ENCODE peak calls at places on chromosomes 2 and 18, in eight cellular contexts. H is heart left ventricle, Q is GM12865, C is right cardiac atrium, X is PC-9, P is keratinocyte, F is fibroblast of pulmonary artery, O is IMR-90. G is an unnamed sample.

GRCh38 chr2:85705680-85706039 is 11.5 kb downstream of the GNLY start:
- DNase-seq in H (peak), Q (no peak), C (peak), X (peak), P (peak), F (peak), O (peak), G (peak)

GRCh38 chr2:45342-46130 is 769 bp downstream of the FAM110C start:
- DNase-seq in H (no peak), Q (no peak), C (no peak), X (peak), P (no peak), F (no peak), O (no peak), G (no peak)

GRCh38 chr2:48560546-48561209 is 30.7 kb downstream of the STON1 start:
- DNase-seq in H (no peak), Q (no peak), C (no peak), X (no peak), P (no peak), F (no peak), O (no peak), G (no peak)

GRCh38 chr2:159854485-159854884 is 56.5 kb upstream of the CD302 start:
- DNase-seq in H (peak), Q (no peak), C (no peak), X (no peak), P (no peak), F (no peak), O (no peak), G (no peak)

GRCh38 chr2:118061135-118061955 is 26.9 kb upstream of the INSIG2 start:
- DNase-seq in H (no peak), Q (peak), C (no peak), X (no peak), P (no peak), F (peak), O (peak), G (peak)

GRCh38 chr18:35474884-35475283 is 22.9 kb downstream of the INO80C start:
- DNase-seq in H (no peak), Q (no peak), C (no peak), X (no peak), P (no peak), F (peak), O (no peak), G (no peak)

GRCh38 chr18:80181642-80182461 is 65.5 kb downstream of the PARD6G start:
- DNase-seq in H (no peak), Q (no peak), C (no peak), X (no peak), P (no peak), F (no peak), O (no peak), G (no peak)

GRCh38 chr2:85247591-85247990 is 80.2 kb downstream of the TGOLN2 start:
- DNase-seq in H (no peak), Q (no peak), C (no peak), X (no peak), P (no peak), F (no peak), O (no peak), G (no peak)

GRCh38 chr2:98027955-98028593 is 32.3 kb upstream of the TMEM131 start:
- DNase-seq in H (no peak), Q (no peak), C (no peak), X (peak), P (no peak), F (peak), O (peak), G (no peak)

GRCh38 chr2:238320648-238321281 is 447 bp downstream of the TRAF3IP1 start:
- DNase-seq in H (no peak), Q (no peak), C (peak), X (peak), P (no peak), F (no peak), O (peak), G (no peak)

GRCh38 chr18:11710578-11710977 is 21.5 kb downstream of the GNAL start:
- DNase-seq in H (no peak), Q (no peak), C (no peak), X (no peak), P (no peak), F (no peak), O (no peak), G (no peak)

GRCh38 chr2:157245441-157246211 is 11.9 kb upstream of the GALNT5 start:
- DNase-seq in H (no peak), Q (no peak), C (no peak), X (no peak), P (no peak), F (no peak), O (peak), G (no peak)
- H3K4me3 ChIP-seq in H (no peak), Q (no peak), C (no peak), X (no peak), P (no peak), F (no peak), O (no peak), G (no peak)

GRCh38 chr2:31729065-31729439 is 148.3 kb upstream of the SRD5A2 start:
- DNase-seq in H (no peak), Q (peak), C (no peak), X (no peak), P (no peak), F (no peak), O (no peak), G (no peak)
- H3K4me3 ChIP-seq in H (no peak), Q (no peak), C (no peak), X (no peak), P (no peak), F (no peak), O (no peak), G (no peak)

DNA sequence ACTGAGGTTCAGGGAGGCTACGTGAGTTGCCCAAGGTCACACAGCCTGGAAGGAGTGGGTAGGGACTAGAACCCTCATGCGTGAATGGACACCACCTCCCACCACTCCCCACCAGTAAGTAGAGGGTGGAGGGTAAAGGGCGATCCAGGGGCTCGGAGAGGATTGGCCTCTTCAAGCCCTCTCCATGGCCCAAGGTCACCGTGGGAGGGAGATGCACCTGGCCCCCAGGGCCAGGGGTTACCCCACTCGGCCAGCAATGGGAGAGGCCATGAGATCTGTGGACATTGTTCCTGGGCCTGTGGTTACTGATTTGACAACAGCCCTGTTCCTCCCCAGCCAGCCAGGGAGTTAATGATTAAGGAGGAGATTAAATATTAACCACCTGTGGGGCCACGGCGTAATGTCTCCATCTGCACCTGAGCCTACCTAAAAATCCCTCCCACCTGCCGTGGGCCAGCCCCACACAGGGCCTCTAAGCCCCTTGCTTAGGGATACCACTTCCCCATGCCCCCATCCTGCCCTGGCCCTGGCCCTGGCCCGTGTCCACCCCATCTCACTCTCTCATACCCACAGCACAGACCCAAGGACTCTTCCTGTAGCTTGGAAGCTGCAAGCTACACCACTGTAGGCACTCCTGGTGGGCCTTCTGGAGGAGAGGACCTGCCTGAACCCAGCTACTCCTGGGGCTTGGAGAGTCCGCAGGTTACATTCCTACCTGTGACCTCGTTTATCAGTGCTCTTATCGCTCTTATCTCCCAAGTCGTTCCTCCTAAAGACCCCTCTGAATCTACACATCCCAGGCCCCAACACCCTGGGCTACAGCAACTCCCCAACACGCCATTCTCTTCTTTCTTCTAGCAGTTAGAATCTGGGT is 32.2 kb downstream of the ZFP36L2 start:
- DNase-seq in H (no peak), Q (no peak), C (no peak), X (no peak), P (no peak), F (no peak), O (no peak), G (no peak)
- H3K4me3 ChIP-seq in H (no peak), Q (no peak), C (no peak), X (no peak), P (no peak), F (no peak), O (no peak), G (no peak)

GRCh38 chr2:29119211-29119610 is 4.0 kb downstream of the CLIP4 start:
- DNase-seq in H (no peak), Q (no peak), C (no peak), X (no peak), P (no peak), F (no peak), O (no peak), G (no peak)

GRCh38 chr2:29129586-29130281 is 14.5 kb downstream of the CLIP4 start:
- DNase-seq in H (no peak), Q (no peak), C (no peak), X (no peak), P (no peak), F (peak), O (no peak), G (peak)

GRCh38 chr2:29120846-29121245 is 5.6 kb downstream of the CLIP4 start:
- DNase-seq in H (no peak), Q (no peak), C (no peak), X (no peak), P (no peak), F (no peak), O (no peak), G (no peak)

GRCh38 chr2:29124504-29124903 is 9.3 kb downstream of the CLIP4 start:
- DNase-seq in H (no peak), Q (no peak), C (no peak), X (no peak), P (no peak), F (no peak), O (no peak), G (no peak)

DNA sequence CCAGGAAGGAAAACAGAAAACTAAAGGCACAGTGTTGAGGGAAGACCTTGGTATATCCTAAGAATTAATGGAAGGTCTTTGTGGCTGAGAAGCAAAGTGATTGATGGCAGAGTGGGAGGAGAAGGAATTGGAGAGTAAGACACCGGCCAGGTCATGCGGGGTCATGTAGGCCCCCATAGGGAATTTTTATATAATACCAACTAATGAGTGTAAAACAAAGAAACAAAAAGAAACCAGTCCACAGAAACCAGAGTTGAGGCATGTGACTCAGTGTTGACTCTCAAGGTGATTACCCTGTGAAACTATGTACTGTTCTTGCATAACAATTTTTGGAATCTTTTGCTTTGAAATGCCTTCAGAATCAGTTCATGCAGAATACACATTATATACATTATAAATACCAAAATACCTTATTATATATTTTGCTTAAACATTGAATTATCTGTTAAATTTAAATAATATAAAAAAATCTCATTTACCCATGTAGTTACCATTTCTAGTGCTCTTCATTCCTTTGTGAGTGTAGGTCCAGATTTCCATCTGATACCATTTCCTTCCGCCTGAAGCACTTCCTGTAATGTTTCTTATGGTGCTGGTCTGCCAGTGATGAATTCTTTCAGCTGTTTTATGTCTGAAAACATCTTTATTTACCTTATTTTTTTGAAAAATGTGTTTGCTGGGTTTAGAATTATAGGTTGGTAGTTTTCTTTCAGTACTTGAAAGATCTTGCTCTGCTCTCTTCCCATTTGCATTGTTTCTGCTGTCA is 8.6 kb downstream of the CLIP4 start:
- DNase-seq in H (no peak), Q (no peak), C (no peak), X (peak), P (no peak), F (peak), O (peak), G (peak)
- H3K4me3 ChIP-seq in H (no peak), Q (no peak), C (no peak), X (peak), P (no peak), F (no peak), O (no peak), G (no peak)

GRCh38 chr2:12547771-12548170 is 169.0 kb upstream of the TRIB2 start:
- DNase-seq in H (no peak), Q (no peak), C (no peak), X (no peak), P (no peak), F (no peak), O (no peak), G (no peak)

GRCh38 chr2:12539306-12539705 is 177.4 kb upstream of the TRIB2 start:
- DNase-seq in H (no peak), Q (no peak), C (no peak), X (no peak), P (no peak), F (no peak), O (no peak), G (no peak)

GRCh38 chr2:12539771-12540170 is 177.0 kb upstream of the TRIB2 start:
- DNase-seq in H (no peak), Q (no peak), C (no peak), X (no peak), P (no peak), F (no peak), O (no peak), G (no peak)

GRCh38 chr2:12544221-12544558 is 172.5 kb upstream of the TRIB2 start:
- DNase-seq in H (no peak), Q (peak), C (no peak), X (no peak), P (no peak), F (no peak), O (no peak), G (no peak)

GRCh38 chr2:12543452-12544220 is 173.1 kb upstream of the TRIB2 start:
- DNase-seq in H (no peak), Q (peak), C (no peak), X (no peak), P (no peak), F (peak), O (no peak), G (no peak)
- H3K4me3 ChIP-seq in H (no peak), Q (no peak), C (no peak), X (no peak), P (no peak), F (no peak), O (no peak), G (no peak)

GRCh38 chr2:177728920-177729319 is 336.3 kb downstream of the AGPS start:
- DNase-seq in H (no peak), Q (no peak), C (no peak), X (no peak), P (no peak), F (no peak), O (no peak), G (no peak)

GRCh38 chr2:177730363-177730762 is 337.8 kb downstream of the AGPS start:
- DNase-seq in H (no peak), Q (no peak), C (no peak), X (no peak), P (no peak), F (no peak), O (no peak), G (no peak)

GRCh38 chr2:177726853-177727465 is 334.4 kb downstream of the AGPS start:
- DNase-seq in H (no peak), Q (no peak), C (no peak), X (no peak), P (no peak), F (peak), O (no peak), G (no peak)

GRCh38 chr2:177730792-177731191 is 338.2 kb downstream of the AGPS start:
- DNase-seq in H (no peak), Q (no peak), C (no peak), X (no peak), P (no peak), F (no peak), O (no peak), G (no peak)

DNA sequence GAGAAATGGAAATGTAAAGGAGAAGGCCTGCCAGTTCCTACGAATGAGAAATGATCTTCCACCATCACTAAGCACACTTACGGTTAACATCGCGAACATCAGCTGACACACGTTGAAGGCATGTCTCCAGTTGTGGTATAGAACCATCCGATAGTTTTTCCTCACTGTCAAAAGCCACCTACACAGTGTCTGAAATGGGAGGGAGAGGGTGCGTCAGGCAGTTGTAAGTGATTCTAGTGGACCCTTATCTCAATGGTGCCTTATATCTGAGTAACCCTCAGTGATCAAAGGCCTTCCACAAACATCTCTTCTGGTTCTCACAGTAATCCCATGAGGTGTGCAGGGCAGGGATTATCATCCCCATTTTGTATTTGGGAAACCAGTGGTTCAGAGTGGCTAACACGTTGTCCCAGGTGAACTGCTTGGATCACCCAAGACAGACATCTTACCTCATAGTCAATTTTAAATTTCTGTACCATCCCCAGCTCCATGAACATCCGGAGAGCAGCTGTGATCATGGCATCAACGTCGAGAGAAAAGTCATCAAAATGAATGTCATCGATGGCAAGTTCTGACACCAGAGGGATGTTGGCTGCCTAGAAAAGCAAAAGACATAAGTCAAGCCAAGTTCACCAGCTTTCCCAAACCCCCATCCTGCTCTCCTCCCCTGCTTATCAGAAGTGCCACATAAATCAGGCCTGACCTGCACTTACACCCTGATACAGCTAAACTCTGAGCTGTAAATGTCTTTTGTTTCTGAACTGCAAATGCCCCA is 335.2 kb downstream of the AGPS start:
- DNase-seq in H (no peak), Q (no peak), C (no peak), X (no peak), P (no peak), F (no peak), O (no peak), G (no peak)
- H3K4me3 ChIP-seq in H (no peak), Q (no peak), C (no peak), X (no peak), P (no peak), F (no peak), O (no peak), G (no peak)

G was measured in endothelial cell of umbilical vein.